ENCODE peak calls at places on chromosomes 16 and 17, in eight cellular contexts. C is AG09309, G is HL-60, Q is transverse colon, X is right cardiac atrium, J is cardiac muscle cell, Y is NB4, I is foreskin fibroblast. R is an unnamed sample.

GRCh38 chr17:46978489-46979022 is 497 bp downstream of the RPRML start:
- DNase-seq in X (peak), C (no peak), I (no peak), Y (no peak), G (no peak), J (peak), Q (no peak), R (no peak)

GRCh38 chr17:42163696-42164407 is 9.1 kb upstream of the RAB5C start:
- DNase-seq in C (no peak), Y (no peak), J (no peak), G (no peak), Q (no peak), I (no peak), X (no peak), R (no peak)

GRCh38 chr17:3796822-3797170 is 4.2 kb downstream of the ITGAE start:
- DNase-seq in J (no peak), C (no peak), Q (no peak), G (no peak), X (no peak), Y (no peak), I (no peak), R (no peak)

GRCh38 chr17:31371511-31372097 is 19.9 kb upstream of the RAB11FIP4 start:
- DNase-seq in J (no peak), X (no peak), C (no peak), Q (no peak), I (peak), Y (peak), G (no peak), R (peak)

GRCh38 chr17:15287533-15288267 is 22.6 kb upstream of the PMP22 start:
- DNase-seq in Y (no peak), J (no peak), I (no peak), C (no peak), Q (no peak), G (no peak), X (peak), R (no peak)

GRCh38 chr16:66568355-66568754 is 2.1 kb downstream of the CMTM1 start:
- DNase-seq in Q (no peak), J (no peak), G (no peak), X (no peak), Y (no peak), C (no peak), I (peak), R (no peak)

GRCh38 chr17:7296189-7296861 is 1.9 kb upstream of the YBX2 start:
- DNase-seq in G (no peak), X (peak), C (no peak), I (peak), Q (peak), Y (peak), J (peak), R (no peak)

GRCh38 chr16:2933701-2934100 is 22.0 kb downstream of the FLYWCH1 start:
- DNase-seq in X (no peak), G (no peak), J (no peak), Y (no peak), Q (no peak), I (no peak), C (no peak), R (no peak)

GRCh38 chr17:47653442-47653841 is 3.7 kb downstream of the KPNB1 start:
- DNase-seq in X (no peak), C (no peak), I (no peak), Q (no peak), J (no peak), Y (no peak), G (no peak), R (no peak)

GRCh38 chr16:75085556-75085955 is 31.0 kb downstream of the LDHD start:
- DNase-seq in G (no peak), Y (no peak), X (no peak), J (no peak), C (peak), I (peak), Q (no peak), R (no peak)

GRCh38 chr17:76909971-76910760 is 42.0 kb downstream of the MGAT5B start:
- DNase-seq in I (peak), C (no peak), G (peak), J (peak), X (peak), Y (peak), Q (peak), R (no peak)

GRCh38 chr16:89000207-89000959 is 23.4 kb upstream of the CBFA2T3 start:
- DNase-seq in C (no peak), Q (no peak), G (no peak), X (peak), Y (no peak), I (no peak), J (no peak), R (no peak)

GRCh38 chr16:85436207-85436606 is 176.9 kb upstream of the GSE1 start:
- DNase-seq in G (no peak), I (no peak), C (no peak), X (no peak), Q (no peak), J (no peak), Y (no peak), R (no peak)

GRCh38 chr16:24850289-24850931 is 4.6 kb downstream of the SLC5A11 start:
- DNase-seq in J (no peak), Q (no peak), I (peak), C (no peak), Y (no peak), G (no peak), X (no peak), R (no peak)

GRCh38 chr16:30652718-30653117 is 2.0 kb downstream of the PRR14 start:
- DNase-seq in X (peak), Y (no peak), J (no peak), G (no peak), I (no peak), Q (no peak), C (no peak), R (no peak)

GRCh38 chr17:40312893-40313659 is 4.1 kb downstream of the RARA start:
- DNase-seq in G (no peak), I (no peak), X (no peak), J (no peak), C (no peak), Q (no peak), Y (no peak), R (no peak)

GRCh38 chr17:57260325-57261083 is 4.2 kb downstream of the MSI2 start:
- DNase-seq in I (no peak), Q (no peak), X (no peak), G (no peak), Y (no peak), J (no peak), C (no peak), R (no peak)

GRCh38 chr17:30981531-30982519 is 11.0 kb downstream of the RNF135 start:
- DNase-seq in C (no peak), G (no peak), X (peak), Q (no peak), I (no peak), Y (no peak), J (no peak), R (no peak)

GRCh38 chr17:10050597-10051101 is 145.6 kb upstream of the RCVRN start:
- DNase-seq in C (no peak), X (no peak), I (no peak), J (no peak), Y (peak), G (peak), Q (no peak), R (no peak)

GRCh38 chr16:31459722-31460581 is 651 bp downstream of the ARMC5 start:
- DNase-seq in Q (peak), G (peak), Y (peak), C (peak), J (peak), I (peak), X (peak), R (peak)

GRCh38 chr16:10871157-10871991 is 5.6 kb upstream of the CIITA start:
- DNase-seq in I (peak), G (peak), X (peak), J (no peak), C (peak), Q (peak), Y (peak), R (peak)

GRCh38 chr16:78005881-78006280 is 16.5 kb upstream of the CLEC3A start:
- DNase-seq in Q (no peak), X (no peak), Y (peak), C (no peak), I (no peak), J (peak), G (no peak), R (no peak)

GRCh38 chr16:883781-884180 is 83.2 kb upstream of the GNG13 start:
- DNase-seq in X (no peak), Q (no peak), Y (no peak), C (no peak), G (no peak), J (no peak), I (no peak), R (no peak)

GRCh38 chr17:50931003-50931878 is 65.1 kb upstream of the TOB1 start:
- DNase-seq in J (peak), Y (peak), C (peak), Q (peak), G (peak), I (peak), X (peak), R (peak)

GRCh38 chr17:80498242-80498919 is 22.0 kb upstream of the NPTX1 start:
- DNase-seq in C (peak), Q (peak), G (no peak), J (no peak), X (no peak), Y (no peak), I (no peak), R (no peak)

GRCh38 chr17:42699415-42699740 is 17.0 kb downstream of the CNTNAP1 start:
- DNase-seq in I (no peak), Q (no peak), C (no peak), X (no peak), G (no peak), Y (no peak), J (no peak), R (no peak)

DNA sequence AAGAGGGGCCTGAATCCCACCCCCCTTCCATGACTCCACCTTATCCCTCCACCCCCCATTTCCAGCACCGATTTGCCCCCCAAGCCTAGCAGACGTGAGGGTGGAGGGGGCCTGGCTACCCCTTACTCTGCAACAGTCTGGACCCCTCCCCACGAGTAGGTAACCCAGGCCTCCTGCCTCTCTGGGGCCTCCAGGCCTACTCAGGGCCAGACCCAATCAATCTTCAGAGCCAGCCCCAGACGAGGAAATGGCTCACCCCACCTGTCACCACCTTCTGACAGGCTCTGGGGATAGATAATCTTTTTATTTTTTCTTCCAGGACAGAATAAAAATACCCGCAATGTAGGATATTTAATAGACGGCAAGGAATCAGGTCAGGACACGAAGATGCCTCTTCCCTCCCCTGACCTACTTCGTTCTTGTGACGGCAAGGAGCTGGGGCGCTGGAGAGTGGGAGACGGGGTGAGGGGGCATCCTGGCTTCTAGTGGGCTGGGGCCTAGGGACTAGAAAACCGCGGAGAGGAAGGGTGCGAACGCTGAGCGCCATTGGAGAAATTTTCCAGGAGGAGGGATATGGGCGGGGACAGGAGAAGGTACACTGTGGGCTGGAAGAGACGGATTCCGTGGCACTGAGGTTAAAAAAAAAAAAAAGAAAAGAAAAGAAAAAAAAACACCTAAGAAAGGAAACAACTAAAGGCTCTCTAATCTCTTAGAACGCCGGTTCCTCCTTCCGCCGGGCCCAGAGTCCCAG is 872 bp upstream of the PLXDC1 start:
- DNase-seq in Q (peak), I (no peak), C (no peak), X (peak), Y (no peak), G (no peak), J (peak), R (no peak)
- H3K4me3 ChIP-seq in Q (peak), I (peak), C (peak), X (peak), Y (no peak), G (peak), J (peak), R (peak)

DNA sequence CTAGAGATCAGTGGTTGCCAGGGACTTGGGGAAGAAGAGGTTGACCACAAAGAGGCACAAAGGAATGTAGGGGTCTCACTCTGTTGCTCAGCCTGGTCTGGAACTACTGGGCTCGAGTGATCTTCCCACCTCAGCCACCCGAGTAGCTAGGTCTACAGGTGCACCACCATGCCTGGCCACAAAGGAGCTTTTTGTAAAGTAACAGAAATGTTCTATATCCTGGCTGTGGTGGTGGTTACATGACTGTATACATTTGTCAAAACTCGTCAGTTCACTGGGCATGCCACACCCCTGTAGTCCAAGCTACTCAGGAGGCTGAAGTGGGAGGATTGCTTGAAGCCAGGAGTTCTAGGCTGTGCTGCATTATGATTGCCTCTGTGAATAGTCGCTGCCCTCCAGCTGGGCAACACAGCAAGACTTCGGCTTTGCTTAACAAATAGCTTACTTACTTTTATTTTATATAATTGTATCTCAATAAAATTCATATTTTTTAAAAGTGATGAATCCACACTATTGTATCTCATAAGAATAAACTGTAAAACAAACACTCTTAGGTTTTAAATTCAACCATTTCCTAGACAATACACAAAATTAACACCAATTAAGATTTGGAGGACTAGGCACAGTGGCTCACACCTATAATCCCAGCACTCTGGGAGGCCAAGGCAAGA is 5.0 kb downstream of the SKA2 start:
- DNase-seq in I (no peak), J (no peak), X (no peak), Q (no peak), C (no peak), Y (no peak), G (no peak), R (no peak)
- H3K4me3 ChIP-seq in I (no peak), J (no peak), X (no peak), Q (no peak), C (no peak), Y (no peak), G (no peak), R (no peak)

GRCh38 chr17:61161615-61162134 is 238.0 kb upstream of the TBX2 start:
- DNase-seq in Q (no peak), X (no peak), G (no peak), C (no peak), I (no peak), J (no peak), Y (no peak), R (no peak)
- H3K4me3 ChIP-seq in Q (no peak), X (no peak), G (no peak), C (no peak), I (no peak), J (no peak), Y (no peak), R (no peak)

GRCh38 chr16:48291303-48291702 is 44.0 kb upstream of the ABCC11 start:
- DNase-seq in Y (no peak), X (no peak), I (no peak), C (no peak), J (no peak), Q (no peak), G (no peak), R (no peak)
- H3K4me3 ChIP-seq in Y (no peak), X (no peak), I (no peak), C (no peak), J (no peak), Q (no peak), G (no peak), R (no peak)

DNA sequence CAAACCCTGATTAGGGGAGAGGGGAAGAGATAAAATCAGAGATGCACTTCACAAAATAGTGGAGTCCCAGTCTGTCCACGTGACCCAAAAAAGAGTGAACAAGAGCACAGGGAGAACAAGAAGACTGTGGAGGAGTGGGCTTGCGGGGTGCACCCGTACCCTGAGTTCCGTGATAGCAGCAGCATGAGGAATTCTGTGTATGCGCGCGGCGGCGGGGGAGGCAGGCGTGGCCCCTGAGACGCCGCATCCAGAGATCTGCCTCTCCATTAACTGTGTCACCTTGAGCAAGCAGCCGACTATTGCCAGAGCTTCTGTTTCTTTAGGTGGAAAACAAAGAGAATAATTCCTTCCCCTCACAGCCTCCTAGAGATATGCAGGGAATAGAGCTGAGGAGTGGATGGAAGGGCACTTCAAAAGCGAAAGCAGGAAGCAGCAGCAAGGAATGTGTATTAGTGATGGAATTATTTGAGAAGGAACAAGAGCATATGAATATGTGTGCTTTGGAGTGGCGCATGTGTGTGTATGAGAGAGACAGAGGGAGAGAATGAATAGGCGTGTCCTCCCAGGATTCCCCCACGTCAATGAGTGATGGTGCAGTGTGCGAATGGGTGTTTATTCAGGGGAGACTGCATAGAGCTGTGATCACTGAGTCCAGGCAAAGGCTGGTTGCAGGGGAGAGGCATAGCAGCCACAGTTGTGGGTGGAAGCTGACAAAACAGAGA is 10.4 kb upstream of the SOX9 start:
- DNase-seq in G (no peak), X (no peak), C (no peak), J (no peak), Y (no peak), Q (no peak), I (no peak), R (no peak)
- H3K4me3 ChIP-seq in G (no peak), X (peak), C (no peak), J (no peak), Y (no peak), Q (no peak), I (peak), R (no peak)

GRCh38 chr16:19882641-19883040 is 2.0 kb downstream of the GPRC5B start:
- DNase-seq in G (no peak), I (no peak), C (no peak), Q (no peak), Y (no peak), J (no peak), X (peak), R (no peak)
- H3K4me3 ChIP-seq in G (no peak), I (peak), C (no peak), Q (no peak), Y (no peak), J (peak), X (peak), R (no peak)

GRCh38 chr16:79247386-79247785 is 353.2 kb downstream of the MAF start:
- DNase-seq in C (no peak), I (no peak), J (no peak), G (no peak), X (no peak), Y (no peak), Q (no peak), R (no peak)
- H3K4me3 ChIP-seq in C (no peak), I (no peak), J (no peak), G (no peak), X (no peak), Y (no peak), Q (no peak), R (no peak)

DNA sequence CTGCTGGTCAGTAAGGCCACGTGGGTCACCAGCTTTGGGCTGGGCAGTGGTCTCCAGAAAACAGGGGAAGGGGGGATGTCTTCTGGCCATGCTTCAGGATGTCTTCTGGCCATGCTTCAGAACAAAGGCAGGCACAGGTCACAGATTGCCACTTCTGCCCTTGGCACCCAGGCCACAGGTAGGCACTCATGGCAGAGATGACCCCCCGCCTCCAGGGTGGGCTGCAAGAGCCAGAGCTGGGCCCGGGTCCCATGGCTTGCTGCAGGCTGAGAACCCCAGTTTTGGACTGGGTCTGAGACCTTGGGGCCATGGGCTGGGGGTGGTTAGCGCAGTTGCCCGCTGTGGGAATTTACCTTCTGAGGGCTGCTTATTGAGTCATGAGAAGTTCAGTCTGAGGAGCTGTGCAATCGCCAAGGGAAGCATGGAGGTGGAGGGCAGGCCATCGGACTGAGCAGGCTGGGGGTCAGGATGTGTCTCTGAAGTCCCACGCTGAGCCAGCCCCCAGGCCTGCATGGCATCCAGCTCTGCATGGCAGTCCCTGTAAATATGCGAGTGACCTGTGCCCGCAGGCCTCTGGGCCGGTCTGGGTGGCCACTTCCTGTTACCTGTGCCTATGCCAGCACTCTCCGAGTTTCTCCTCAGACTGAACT is 1.6 kb downstream of the ANKRD13B start:
- DNase-seq in I (no peak), Y (no peak), Q (peak), C (no peak), X (peak), G (no peak), J (no peak), R (no peak)
- H3K4me3 ChIP-seq in I (peak), Y (no peak), Q (no peak), C (no peak), X (no peak), G (peak), J (no peak), R (peak)

GRCh38 chr17:2707721-2708584 is 3.6 kb downstream of the CLUH start:
- DNase-seq in X (peak), J (peak), Q (peak), Y (peak), C (no peak), G (no peak), I (no peak), R (no peak)
- H3K4me3 ChIP-seq in X (peak), J (no peak), Q (peak), Y (no peak), C (no peak), G (no peak), I (no peak), R (no peak)